ENCODE peak calls at places on chromosomes 1 and 21, in ten cellular contexts. G, P, B, W, S, K, M, O, T and L are unnamed samples.

GRCh38 chr1:43849670-43850069 is 83.9 kb upstream of the ARTN start:
- DNase-seq in G (peak; percentile 16), P (no peak), B (no peak), W (no peak), S (no peak), K (no peak), M (no peak), O (no peak), T (no peak), L (no peak)

GRCh38 chr21:24939288-24939687 is 668.0 kb downstream of the MRPL39 start:
- DNase-seq in G (no peak), P (no peak), B (no peak), W (no peak), S (no peak), K (no peak), M (no peak), O (no peak), T (peak; percentile 43), L (no peak)

GRCh38 chr1:218705391-218705790 is 360.3 kb downstream of the TGFB2 start:
- DNase-seq in G (no peak), P (no peak), B (no peak), W (no peak), S (no peak), K (no peak), M (no peak), O (peak; percentile 40), T (no peak), L (no peak)

GRCh38 chr1:117611894-117612481 is 6.1 kb downstream of the TENT5C start:
- DNase-seq in G (no peak), P (no peak), B (no peak), W (no peak), S (peak; percentile 17), K (no peak), M (no peak), O (no peak), T (no peak), L (no peak)

GRCh38 chr1:65818966-65819365 is 26.3 kb downstream of the PDE4B start:
- DNase-seq in G (no peak), P (no peak), B (no peak), W (no peak), S (no peak), K (no peak), M (no peak), O (no peak), T (no peak), L (no peak)

GRCh38 chr1:3681898-3682806 is 29.8 kb downstream of the TP73 start:
- DNase-seq in G (no peak), P (no peak), B (no peak), W (no peak), S (no peak), K (no peak), M (no peak), O (no peak), T (no peak), L (no peak)

GRCh38 chr1:50305808-50306207 is 117.4 kb downstream of the DMRTA2 start:
- DNase-seq in G (no peak), P (no peak), B (no peak), W (no peak), S (no peak), K (no peak), M (no peak), O (no peak), T (no peak), L (no peak)

GRCh38 chr1:206524739-206525364 is 17.5 kb downstream of the RASSF5 start:
- DNase-seq in G (no peak), P (no peak), B (no peak), W (no peak), S (no peak), K (no peak), M (no peak), O (no peak), T (no peak), L (no peak)

GRCh38 chr21:36909901-36910561 is 56.4 kb downstream of the HLCS start:
- DNase-seq in G (no peak), P (peak; percentile 9), B (no peak), W (peak; percentile 96), S (peak; percentile 63), K (peak; percentile 99), M (no peak), O (peak; percentile 86), T (no peak), L (peak; percentile 91)

GRCh38 chr1:59502009-59502691 is 205.3 kb downstream of the FGGY start:
- DNase-seq in G (no peak), P (no peak), B (no peak), W (no peak), S (no peak), K (no peak), M (no peak), O (no peak), T (no peak), L (no peak)

GRCh38 chr1:3056641-3057040 is 12.4 kb upstream of the PRDM16 start:
- DNase-seq in G (no peak), P (no peak), B (no peak), W (no peak), S (no peak), K (no peak), M (no peak), O (no peak), T (no peak), L (no peak)

GRCh38 chr1:198068280-198068679 is 88.5 kb upstream of the NEK7 start:
- DNase-seq in G (no peak), P (no peak), B (no peak), W (no peak), S (no peak), K (peak; percentile 11), M (no peak), O (no peak), T (no peak), L (no peak)

GRCh38 chr1:222167111-222167510 is 380.8 kb downstream of the HHIPL2 start:
- DNase-seq in G (peak; percentile 37), P (peak; percentile 44), B (peak; percentile 66), W (peak; percentile 44), S (peak; percentile 41), K (peak; percentile 70), M (no peak), O (no peak), T (peak; percentile 51), L (peak; percentile 40)

GRCh38 chr21:42594616-42595280 is 58.7 kb upstream of the PDE9A start:
- DNase-seq in G (no peak), P (no peak), B (no peak), W (no peak), S (no peak), K (no peak), M (no peak), O (no peak), T (no peak), L (no peak)

GRCh38 chr1:245878585-245878984 is 628.5 kb downstream of the SMYD3 start:
- DNase-seq in G (no peak), P (no peak), B (no peak), W (no peak), S (no peak), K (no peak), M (no peak), O (no peak), T (no peak), L (no peak)

GRCh38 chr1:245877976-245878375 is 629.1 kb downstream of the SMYD3 start:
- DNase-seq in G (no peak), P (no peak), B (no peak), W (no peak), S (no peak), K (no peak), M (no peak), O (no peak), T (no peak), L (no peak)

GRCh38 chr1:245881767-245882391 is 625.2 kb downstream of the SMYD3 start:
- DNase-seq in G (no peak), P (no peak), B (no peak), W (no peak), S (peak; percentile 22), K (no peak), M (no peak), O (no peak), T (no peak), L (no peak)

GRCh38 chr1:245879091-245879490 is 628.0 kb downstream of the SMYD3 start:
- DNase-seq in G (no peak), P (no peak), B (no peak), W (no peak), S (no peak), K (no peak), M (no peak), O (no peak), T (no peak), L (no peak)

GRCh38 chr1:245880754-245881403 is 626.2 kb downstream of the SMYD3 start:
- DNase-seq in G (no peak), P (no peak), B (no peak), W (no peak), S (no peak), K (peak; percentile 73), M (no peak), O (no peak), T (no peak), L (peak; percentile 49)
- TF ChIP-seq CTCF in G (no peak), P (no peak), B (no peak), W (no peak), S (no peak), K (no peak), M (no peak), O (no peak), T (no peak), L (no peak)

DNA sequence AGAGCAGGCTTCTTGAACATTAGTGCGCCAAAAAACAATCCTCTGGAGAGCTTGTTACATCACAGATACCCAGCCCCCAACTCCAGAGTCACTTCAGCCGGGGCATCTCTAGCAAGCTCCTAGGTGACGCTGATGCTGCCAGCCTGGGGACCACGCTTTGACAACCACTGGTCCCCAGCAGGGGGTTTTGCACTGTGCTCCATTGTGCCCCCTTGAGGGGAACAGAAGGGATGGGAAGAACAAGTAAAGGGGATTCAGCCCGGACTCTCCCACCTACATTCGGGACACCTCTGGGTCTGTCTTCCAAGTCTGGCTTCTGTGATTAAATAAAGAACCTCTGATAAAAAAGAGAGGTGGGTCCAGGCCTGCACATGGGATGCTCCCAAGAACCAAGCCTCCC is 60.4 kb downstream of the ATP5PO start:
- DNase-seq in G (no peak), P (peak; percentile 35), B (no peak), W (no peak), S (peak; percentile 28), K (no peak), M (no peak), O (no peak), T (no peak), L (no peak)
- TF ChIP-seq CTCF in G (no peak), P (peak; percentile 35), B (no peak), W (peak; percentile 26), S (peak; percentile 46), K (no peak), M (no peak), O (no peak), T (no peak), L (no peak)

GRCh38 chr1:110205591-110206155 is 4.4 kb upstream of the KCNC4 start:
- DNase-seq in G (no peak), P (no peak), B (no peak), W (no peak), S (no peak), K (no peak), M (no peak), O (no peak), T (no peak), L (no peak)
- TF ChIP-seq CTCF in G (no peak), P (no peak), B (no peak), W (no peak), S (no peak), K (no peak), M (no peak), O (no peak), T (no peak), L (no peak)

DNA sequence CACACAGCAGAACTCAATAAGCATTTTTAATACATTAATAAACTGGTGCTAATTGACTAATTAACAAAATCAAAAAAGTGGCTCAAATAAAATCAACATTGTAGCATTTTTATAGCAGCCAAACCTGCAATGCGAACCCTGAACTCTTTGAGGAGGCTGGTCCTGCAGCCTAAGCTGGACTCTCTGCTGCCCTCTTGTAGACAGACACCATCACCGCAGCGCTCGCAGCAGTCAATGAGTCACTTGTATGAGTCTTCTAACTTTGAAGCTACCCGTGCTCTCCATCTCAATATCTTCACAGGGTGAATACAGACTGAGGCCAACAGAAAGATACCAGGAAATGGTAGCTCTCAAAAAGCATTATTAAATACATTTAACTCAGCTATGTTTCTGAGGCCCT is 9.7 kb upstream of the KRTAP7-1 start:
- DNase-seq in G (peak; percentile 18), P (peak; percentile 40), B (peak; percentile 52), W (peak; percentile 0), S (peak; percentile 53), K (no peak), M (no peak), O (no peak), T (no peak), L (no peak)
- TF ChIP-seq CTCF in G (no peak), P (peak; percentile 42), B (peak; percentile 5), W (peak; percentile 15), S (peak; percentile 56), K (no peak), M (no peak), O (no peak), T (no peak), L (no peak)